ENCODE peak calls at places on chromosome 2, in ten cellular contexts. I is cardiac fibroblast, D is Peyer's patch, C is omental fat pad, G is astrocyte of the cerebellum, V is GM23248, W is neuronal stem cell, B is NCI-H526, N is activated T-cell treated with anti-CD3 and anti-CD28 coated beads for 1 hour, K is HFFc6. X is an unnamed sample.

GRCh38 chr2:112483047-112483473 is 1.1 kb downstream of the TTL start:
- DNase-seq in I (peak; percentile 76), D (no peak), C (no peak), G (no peak), V (peak; percentile 79), W (peak; percentile 15), B (peak; percentile 38), N (no peak), K (peak; percentile 58), X (no peak)

GRCh38 chr2:239937866-239938640 is 87.1 kb downstream of the NDUFA10 start:
- DNase-seq in I (no peak), D (peak; percentile 23), C (peak; percentile 6), G (no peak), V (no peak), W (no peak), B (no peak), N (no peak), K (no peak), X (peak; percentile 25)

GRCh38 chr2:105782123-105782522 is 37.4 kb downstream of the NCK2 start:
- DNase-seq in I (no peak), D (peak; percentile 30), C (no peak), G (no peak), V (no peak), W (no peak), B (no peak), N (no peak), K (no peak), X (no peak)

GRCh38 chr2:189549440-189549832 is 31.1 kb downstream of the SLC40A1 start:
- DNase-seq in I (peak; percentile 41), D (no peak), C (no peak), G (peak; percentile 22), V (peak; percentile 32), W (no peak), B (no peak), N (no peak), K (no peak), X (no peak)

GRCh38 chr2:241987726-241988125 is 118.2 kb downstream of the RTP5 start:
- DNase-seq in I (no peak), D (no peak), C (no peak), G (no peak), V (no peak), W (no peak), B (no peak), N (no peak), K (no peak), X (no peak)

GRCh38 chr2:106028192-106028591 is 165.9 kb downstream of the UXS1 start:
- DNase-seq in I (no peak), D (peak; percentile 78), C (no peak), G (no peak), V (no peak), W (no peak), B (no peak), N (no peak), K (no peak), X (no peak)

GRCh38 chr2:37798315-37799005 is 126.6 kb upstream of the RMDN2 start:
- DNase-seq in I (no peak), D (no peak), C (no peak), G (no peak), V (no peak), W (no peak), B (no peak), N (no peak), K (no peak), X (no peak)

GRCh38 chr2:41914936-41915335 is 132.9 kb upstream of the PKDCC start:
- DNase-seq in I (no peak), D (no peak), C (no peak), G (no peak), V (peak; percentile 46), W (no peak), B (no peak), N (no peak), K (no peak), X (no peak)

GRCh38 chr2:101692766-101693165 is 4.7 kb upstream of the MAP4K4 start:
- DNase-seq in I (no peak), D (no peak), C (no peak), G (no peak), V (peak; percentile 31), W (no peak), B (no peak), N (no peak), K (no peak), X (no peak)